ENCODE peak calls at places on chromosomes 1 and 21, in six cellular contexts. P is amniotic stem cell, C is ELR, M is RWPE1, B is GDM1, R is HAP-1. X is an unnamed sample.

GRCh38 chr1:155093938-155094621 is 15.4 kb downstream of the EFNA3 start:
- DNase-seq in C (peak), B (peak), R (peak), P (peak), M (no peak), X (no peak)

GRCh38 chr1:172431721-172432192 is 11.3 kb downstream of the C1orf105 start:
- DNase-seq in P (no peak), M (no peak), B (no peak), C (no peak), R (no peak), X (no peak)

GRCh38 chr1:68442822-68443556 is 6.8 kb downstream of the RPE65 start:
- DNase-seq in M (peak), P (peak), C (peak), B (no peak), R (peak), X (no peak)

GRCh38 chr1:15760520-15761211 is 2.1 kb downstream of the FBLIM1 start:
- DNase-seq in R (peak), B (no peak), P (no peak), C (peak), M (peak), X (no peak)

GRCh38 chr1:2821373-2821955 is 20.0 kb upstream of the TTC34 start:
- DNase-seq in C (no peak), R (no peak), P (no peak), B (no peak), M (no peak), X (no peak)

GRCh38 chr1:65792671-65793358 is at the start of gene PDE4B:
- DNase-seq in P (no peak), C (peak), R (no peak), B (no peak), M (no peak), X (peak)

GRCh38 chr1:20724364-20725188 is 6.8 kb upstream of the KIF17 start:
- DNase-seq in R (no peak), M (no peak), B (no peak), P (no peak), C (no peak), X (no peak)

GRCh38 chr1:77316006-77316405 is 34.2 kb downstream of the AK5 start:
- DNase-seq in R (no peak), P (no peak), B (no peak), M (no peak), C (peak), X (no peak)

GRCh38 chr1:24526940-24527542 is 24.4 kb downstream of the RCAN3 start:
- DNase-seq in R (peak), M (no peak), P (no peak), C (peak), B (peak), X (no peak)

GRCh38 chr21:42037943-42038342 is 27.8 kb upstream of the ZBTB21 start:
- DNase-seq in C (no peak), M (no peak), B (no peak), R (no peak), P (no peak), X (peak)

GRCh38 chr1:113758631-113759340 is 500 bp downstream of the PHTF1 start:
- DNase-seq in R (peak), M (peak), B (peak), P (peak), C (peak), X (peak)

GRCh38 chr1:165793951-165794350 is 25.3 kb upstream of the TMCO1 start:
- DNase-seq in B (no peak), C (peak), P (no peak), M (no peak), R (no peak), X (no peak)

GRCh38 chr1:27618341-27619067 is 14.6 kb upstream of the AHDC1 start:
- DNase-seq in R (no peak), P (no peak), M (no peak), B (peak), C (no peak), X (no peak)

GRCh38 chr1:56901720-56902119 is 47.1 kb downstream of the C8A start:
- DNase-seq in M (no peak), C (peak), R (no peak), B (no peak), P (no peak), X (no peak)

GRCh38 chr1:19892628-19893168 is 10.5 kb downstream of the OTUD3 start:
- DNase-seq in R (no peak), C (peak), P (no peak), B (no peak), M (no peak), X (no peak)

GRCh38 chr21:17947546-17947945 is 128.4 kb upstream of the C21orf91 start:
- DNase-seq in P (no peak), M (no peak), B (no peak), C (no peak), R (no peak), X (no peak)

GRCh38 chr1:230073371-230074035 is 6.5 kb downstream of the GALNT2 start:
- DNase-seq in C (peak), R (peak), P (peak), B (no peak), M (peak), X (no peak)

GRCh38 chr1:112046630-112047029 is 57.2 kb upstream of the KCND3 start:
- DNase-seq in R (no peak), M (no peak), B (no peak), C (no peak), P (no peak), X (no peak)

GRCh38 chr1:224057461-224058199 is 56.3 kb upstream of the FBXO28 start:
- DNase-seq in R (no peak), C (no peak), B (no peak), P (no peak), M (peak), X (no peak)

GRCh38 chr1:118947790-118948189 is 40.4 kb downstream of the TBX15 start:
- DNase-seq in B (no peak), P (no peak), R (no peak), M (peak), C (peak), X (no peak)

GRCh38 chr1:63326473-63327380 is 4.4 kb downstream of the FOXD3 start:
- DNase-seq in C (no peak), R (peak), P (no peak), M (no peak), B (no peak), X (peak)

GRCh38 chr1:53089478-53090226 is 27.6 kb downstream of the PODN start:
- DNase-seq in M (no peak), P (peak), B (no peak), R (no peak), C (peak), X (no peak)

GRCh38 chr1:217138839-217139466 is 415.7 kb upstream of the ESRRG start:
- DNase-seq in C (no peak), B (no peak), M (no peak), P (no peak), R (no peak), X (peak)

GRCh38 chr1:162133566-162133965 is 64.1 kb downstream of the NOS1AP start:
- DNase-seq in B (no peak), R (no peak), C (peak), M (no peak), P (no peak), X (no peak)

GRCh38 chr1:109059026-109059425 is 16.8 kb downstream of the TAF13 start:
- DNase-seq in R (no peak), C (no peak), B (no peak), M (no peak), P (no peak), X (no peak)

GRCh38 chr1:212749924-212750535 is 41.5 kb downstream of the NSL1 start:
- DNase-seq in C (peak), P (no peak), B (no peak), R (peak), M (peak), X (peak)

GRCh38 chr1:61448934-61449368 is 276.0 kb downstream of the TM2D1 start:
- DNase-seq in M (no peak), R (no peak), P (no peak), C (no peak), B (no peak), X (no peak)

GRCh38 chr1:92924501-92924900 is 36.8 kb downstream of the DIPK1A start:
- DNase-seq in C (no peak), P (no peak), R (no peak), M (no peak), B (no peak), X (no peak)

GRCh38 chr1:164515932-164516331 is 43.1 kb upstream of the PBX1 start:
- DNase-seq in C (no peak), M (no peak), B (no peak), P (no peak), R (no peak), X (peak)

GRCh38 chr1:11215018-11216005 is 26.2 kb downstream of the ANGPTL7 start:
- DNase-seq in M (no peak), C (no peak), P (no peak), R (no peak), B (no peak), X (peak)

GRCh38 chr1:205775717-205776056 is 405 bp upstream of the RAB29 start:
- DNase-seq in B (no peak), P (no peak), C (peak), R (no peak), M (peak), X (no peak)

GRCh38 chr21:15060776-15061175 is 4.0 kb downstream of the NRIP1 start:
- DNase-seq in R (no peak), C (peak), M (no peak), P (no peak), B (no peak), X (no peak)

GRCh38 chr1:156154317-156154749 is 948 bp downstream of the SEMA4A start:
- DNase-seq in M (no peak), P (no peak), B (peak), R (no peak), C (no peak), X (no peak)

GRCh38 chr1:9129391-9130041 is 614 bp upstream of the GPR157 start:
- DNase-seq in B (peak), P (no peak), C (peak), M (peak), R (peak), X (peak)

GRCh38 chr1:15765495-15766194 is 7.0 kb downstream of the FBLIM1 start:
- DNase-seq in B (no peak), P (no peak), C (peak), R (no peak), M (peak), X (no peak)

GRCh38 chr21:26659181-26659580 is 86.1 kb upstream of the CYYR1 start:
- DNase-seq in P (no peak), M (peak), B (no peak), R (peak), C (no peak), X (no peak)

GRCh38 chr21:34534522-34534921 is 22.5 kb upstream of the KCNE1 start:
- DNase-seq in C (peak), P (no peak), R (no peak), B (no peak), M (no peak), X (no peak)

GRCh38 chr1:67840449-67840848 is 7.2 kb upstream of the GNG12 start:
- DNase-seq in C (peak), R (peak), B (no peak), P (peak), M (no peak), X (no peak)

X was measured in retina.